ENCODE peak calls at places on chromosomes 6 and 20, in seven cellular contexts. One of them, this sample, is unnamed.

GRCh38 chr6:41449399-41450245 is 96.6 kb upstream of the FOXP4 start:
- DNase-seq in uterus: peak; percentile 71
- DNase-seq in vagina: no peak
- DNase-seq in lower leg skin: no peak
- DNase-seq in spleen: no peak
- DNase-seq in esophagus squamous epithelium: no peak
- DNase-seq in ovary: peak; percentile 63
- DNase-seq in this sample: no peak

GRCh38 chr6:89411269-89412070 is 603 bp downstream of the RRAGD start:
- DNase-seq in spleen: peak; percentile 89
- DNase-seq in esophagus squamous epithelium: no peak
- DNase-seq in lower leg skin: peak; percentile 27
- DNase-seq in uterus: peak; percentile 22
- DNase-seq in ovary: peak; percentile 26
- DNase-seq in vagina: no peak
- DNase-seq in this sample: no peak

GRCh38 chr6:79946242-79946641 is 1.1 kb downstream of the ELOVL4 start:
- DNase-seq in esophagus squamous epithelium: no peak
- DNase-seq in lower leg skin: no peak
- DNase-seq in ovary: no peak
- DNase-seq in vagina: no peak
- DNase-seq in spleen: no peak
- DNase-seq in uterus: no peak
- DNase-seq in this sample: no peak

GRCh38 chr6:128303870-128304269 is 216.5 kb downstream of the PTPRK start:
- DNase-seq in ovary: no peak
- DNase-seq in uterus: no peak
- DNase-seq in lower leg skin: no peak
- DNase-seq in spleen: no peak
- DNase-seq in esophagus squamous epithelium: no peak
- DNase-seq in vagina: no peak
- DNase-seq in this sample: no peak

GRCh38 chr6:145569140-145569539 is 166.2 kb downstream of the EPM2A start:
- DNase-seq in esophagus squamous epithelium: no peak
- DNase-seq in spleen: no peak
- DNase-seq in ovary: no peak
- DNase-seq in lower leg skin: no peak
- DNase-seq in uterus: no peak
- DNase-seq in vagina: no peak
- DNase-seq in this sample: no peak

GRCh38 chr6:158686311-158686710 is 36.5 kb downstream of the SYTL3 start:
- DNase-seq in lower leg skin: no peak
- DNase-seq in vagina: peak; percentile 42
- DNase-seq in spleen: peak; percentile 33
- DNase-seq in ovary: no peak
- DNase-seq in esophagus squamous epithelium: no peak
- DNase-seq in uterus: no peak
- DNase-seq in this sample: no peak

GRCh38 chr20:39857188-39857587 is 831.8 kb downstream of the MAFB start:
- DNase-seq in ovary: no peak
- DNase-seq in esophagus squamous epithelium: no peak
- DNase-seq in uterus: no peak
- DNase-seq in vagina: no peak
- DNase-seq in spleen: no peak
- DNase-seq in lower leg skin: no peak
- DNase-seq in this sample: no peak

GRCh38 chr6:166737231-166737630 is 110.2 kb upstream of the RPS6KA2 start:
- DNase-seq in spleen: no peak
- DNase-seq in lower leg skin: no peak
- DNase-seq in uterus: no peak
- DNase-seq in ovary: no peak
- DNase-seq in esophagus squamous epithelium: no peak
- DNase-seq in vagina: no peak
- DNase-seq in this sample: no peak

GRCh38 chr6:169939554-169940164 is 188.2 kb downstream of the ERMARD start:
- DNase-seq in spleen: peak; percentile 67
- DNase-seq in vagina: peak; percentile 42
- DNase-seq in ovary: no peak
- DNase-seq in esophagus squamous epithelium: no peak
- DNase-seq in lower leg skin: no peak
- DNase-seq in uterus: no peak
- DNase-seq in this sample: no peak

DNA sequence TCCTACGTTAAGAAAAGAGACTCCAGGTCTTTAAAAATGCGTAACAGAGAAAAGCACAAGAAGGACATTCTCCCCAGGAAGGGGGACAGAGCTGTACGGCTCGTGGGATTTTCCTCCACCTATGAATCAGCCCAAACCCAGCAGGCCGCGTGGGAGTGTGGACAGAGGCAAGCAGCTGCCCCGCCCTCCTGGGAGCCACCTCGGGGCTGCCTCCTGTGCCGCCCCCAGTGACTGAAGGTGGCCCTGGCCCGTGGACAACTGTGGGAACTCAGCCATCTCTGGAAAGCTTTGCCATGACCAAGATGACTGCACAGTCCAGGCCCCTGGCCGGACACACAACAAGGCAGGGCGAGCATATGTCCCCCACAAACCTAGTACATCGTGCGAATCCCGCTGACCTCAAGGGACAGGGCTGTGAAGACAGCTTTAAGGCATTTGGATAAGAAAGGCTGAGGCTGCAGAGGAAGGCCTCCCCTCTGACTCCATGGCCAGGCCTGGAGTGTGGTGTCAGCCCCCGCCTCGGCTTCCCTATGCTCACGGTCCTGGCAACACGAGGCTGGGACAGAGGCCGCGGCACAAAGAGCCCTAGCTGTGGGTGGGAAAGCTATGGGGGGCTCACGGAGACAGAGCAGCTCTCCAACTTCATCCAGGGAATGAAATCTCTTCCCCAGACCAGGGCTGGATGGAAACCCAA is 26.9 kb downstream of the PXDC1 start:
- DNase-seq in esophagus squamous epithelium: no peak
- DNase-seq in ovary: no peak
- DNase-seq in lower leg skin: no peak
- DNase-seq in spleen: peak; percentile 70
- DNase-seq in vagina: no peak
- DNase-seq in uterus: no peak
- DNase-seq in this sample: no peak
- TF ChIP-seq POLR2A in esophagus squamous epithelium: no peak
- TF ChIP-seq POLR2A in ovary: no peak
- TF ChIP-seq POLR2A in lower leg skin: no peak
- TF ChIP-seq POLR2A in spleen: no peak
- TF ChIP-seq POLR2A in vagina: no peak
- TF ChIP-seq POLR2A in uterus: no peak
- TF ChIP-seq POLR2A in this sample: no peak

GRCh38 chr20:50191566-50192363 is 1.1 kb downstream of the CEBPB start:
- DNase-seq in spleen: peak; percentile 93
- DNase-seq in ovary: peak; percentile 53
- DNase-seq in uterus: no peak
- DNase-seq in lower leg skin: no peak
- DNase-seq in esophagus squamous epithelium: peak; percentile 27
- DNase-seq in vagina: no peak
- DNase-seq in this sample: no peak
- TF ChIP-seq POLR2A in spleen: no peak
- TF ChIP-seq POLR2A in ovary: no peak
- TF ChIP-seq POLR2A in uterus: peak; percentile 54
- TF ChIP-seq POLR2A in lower leg skin: no peak
- TF ChIP-seq POLR2A in esophagus squamous epithelium: peak; percentile 7
- TF ChIP-seq POLR2A in vagina: no peak
- TF ChIP-seq POLR2A in this sample: peak; percentile 32

DNA sequence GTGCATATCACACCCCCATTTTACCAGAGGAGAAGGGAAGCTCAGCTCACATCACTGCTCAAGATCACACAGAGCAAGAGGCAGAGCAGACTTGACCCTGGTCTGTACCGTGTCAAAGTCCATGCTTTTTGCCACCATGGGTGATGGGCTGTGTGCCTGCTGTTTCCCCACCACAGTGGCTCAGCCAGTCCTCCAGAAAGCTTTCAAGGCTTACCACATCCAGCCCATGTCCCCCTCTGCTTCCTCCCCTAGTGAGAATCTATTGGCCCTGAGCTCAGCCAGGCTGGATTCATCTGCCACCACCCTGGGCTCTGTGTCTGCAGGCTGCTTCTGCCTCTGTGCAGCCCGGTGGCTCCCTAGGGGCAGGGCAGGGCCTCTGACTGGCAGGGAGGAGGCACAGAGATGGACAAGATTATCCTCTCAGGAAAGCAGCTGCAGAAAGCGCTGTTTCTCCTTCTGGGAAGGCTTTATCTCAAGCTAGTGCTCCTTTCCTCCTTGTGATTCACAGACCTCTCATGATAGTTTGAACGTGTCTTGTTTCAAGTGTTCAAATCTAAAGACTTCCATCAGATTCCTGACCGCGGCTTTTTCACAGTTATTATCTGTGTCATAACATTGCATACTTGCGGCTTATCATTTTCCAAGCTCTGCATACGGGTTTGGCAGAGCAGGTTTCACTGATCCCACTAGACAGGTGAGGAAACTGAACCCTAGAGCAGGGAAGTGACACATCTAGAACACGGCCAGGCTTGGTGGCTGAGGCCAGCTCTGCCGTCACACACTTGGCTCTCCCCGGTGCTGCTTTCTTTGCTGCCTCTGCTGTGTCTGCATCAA is 37.4 kb downstream of the VEGFA start:
- DNase-seq in spleen: no peak
- DNase-seq in ovary: no peak
- DNase-seq in esophagus squamous epithelium: no peak
- DNase-seq in vagina: no peak
- DNase-seq in uterus: no peak
- DNase-seq in lower leg skin: no peak
- DNase-seq in this sample: no peak
- TF ChIP-seq POLR2A in spleen: no peak
- TF ChIP-seq POLR2A in ovary: no peak
- TF ChIP-seq POLR2A in esophagus squamous epithelium: no peak
- TF ChIP-seq POLR2A in vagina: no peak
- TF ChIP-seq POLR2A in uterus: no peak
- TF ChIP-seq POLR2A in lower leg skin: no peak
- TF ChIP-seq POLR2A in this sample: no peak

GRCh38 chr6:32973144-32973854 is 4.9 kb downstream of the BRD2 start:
- DNase-seq in esophagus squamous epithelium: no peak
- DNase-seq in spleen: no peak
- DNase-seq in ovary: peak; percentile 37
- DNase-seq in lower leg skin: no peak
- DNase-seq in vagina: no peak
- DNase-seq in uterus: peak; percentile 50
- DNase-seq in this sample: no peak
- TF ChIP-seq POLR2A in esophagus squamous epithelium: no peak
- TF ChIP-seq POLR2A in spleen: no peak
- TF ChIP-seq POLR2A in ovary: peak; percentile 8
- TF ChIP-seq POLR2A in lower leg skin: no peak
- TF ChIP-seq POLR2A in vagina: no peak
- TF ChIP-seq POLR2A in uterus: no peak
- TF ChIP-seq POLR2A in this sample: no peak

GRCh38 chr20:57396212-57396611 is 5.0 kb downstream of the RBM38 start:
- DNase-seq in vagina: no peak
- DNase-seq in spleen: peak; percentile 80
- DNase-seq in esophagus squamous epithelium: no peak
- DNase-seq in ovary: no peak
- DNase-seq in lower leg skin: no peak
- DNase-seq in uterus: no peak
- DNase-seq in this sample: no peak

GRCh38 chr20:57397004-57397692 is 6.0 kb downstream of the RBM38 start:
- DNase-seq in vagina: no peak
- DNase-seq in ovary: no peak
- DNase-seq in lower leg skin: no peak
- DNase-seq in esophagus squamous epithelium: no peak
- DNase-seq in uterus: no peak
- DNase-seq in spleen: peak; percentile 80
- DNase-seq in this sample: no peak

GRCh38 chr20:57394087-57395082 is 3.2 kb downstream of the RBM38 start:
- DNase-seq in uterus: no peak
- DNase-seq in lower leg skin: no peak
- DNase-seq in spleen: peak; percentile 78
- DNase-seq in ovary: no peak
- DNase-seq in esophagus squamous epithelium: no peak
- DNase-seq in vagina: no peak
- DNase-seq in this sample: no peak

GRCh38 chr20:57396638-57397003 is 5.4 kb downstream of the RBM38 start:
- DNase-seq in esophagus squamous epithelium: no peak
- DNase-seq in lower leg skin: no peak
- DNase-seq in spleen: no peak
- DNase-seq in vagina: no peak
- DNase-seq in ovary: no peak
- DNase-seq in uterus: no peak
- DNase-seq in this sample: no peak

GRCh38 chr20:57395111-57395959 is 4.1 kb downstream of the RBM38 start:
- DNase-seq in ovary: peak; percentile 64
- DNase-seq in lower leg skin: no peak
- DNase-seq in spleen: peak; percentile 89
- DNase-seq in uterus: peak; percentile 68
- DNase-seq in vagina: no peak
- DNase-seq in esophagus squamous epithelium: no peak
- DNase-seq in this sample: no peak
- TF ChIP-seq POLR2A in ovary: no peak
- TF ChIP-seq POLR2A in lower leg skin: no peak
- TF ChIP-seq POLR2A in spleen: no peak
- TF ChIP-seq POLR2A in uterus: peak; percentile 23
- TF ChIP-seq POLR2A in vagina: no peak
- TF ChIP-seq POLR2A in esophagus squamous epithelium: no peak
- TF ChIP-seq POLR2A in this sample: no peak

GRCh38 chr6:85449818-85450577 is at the start of gene NT5E:
- DNase-seq in ovary: peak; percentile 78
- DNase-seq in uterus: peak; percentile 74
- DNase-seq in spleen: peak; percentile 91
- DNase-seq in esophagus squamous epithelium: no peak
- DNase-seq in vagina: no peak
- DNase-seq in lower leg skin: peak; percentile 41
- DNase-seq in this sample: peak; percentile 44
- TF ChIP-seq POLR2A in ovary: peak; percentile 53
- TF ChIP-seq POLR2A in uterus: peak; percentile 73
- TF ChIP-seq POLR2A in spleen: no peak
- TF ChIP-seq POLR2A in esophagus squamous epithelium: no peak
- TF ChIP-seq POLR2A in vagina: no peak
- TF ChIP-seq POLR2A in lower leg skin: no peak
- TF ChIP-seq POLR2A in this sample: peak; percentile 59

DNA sequence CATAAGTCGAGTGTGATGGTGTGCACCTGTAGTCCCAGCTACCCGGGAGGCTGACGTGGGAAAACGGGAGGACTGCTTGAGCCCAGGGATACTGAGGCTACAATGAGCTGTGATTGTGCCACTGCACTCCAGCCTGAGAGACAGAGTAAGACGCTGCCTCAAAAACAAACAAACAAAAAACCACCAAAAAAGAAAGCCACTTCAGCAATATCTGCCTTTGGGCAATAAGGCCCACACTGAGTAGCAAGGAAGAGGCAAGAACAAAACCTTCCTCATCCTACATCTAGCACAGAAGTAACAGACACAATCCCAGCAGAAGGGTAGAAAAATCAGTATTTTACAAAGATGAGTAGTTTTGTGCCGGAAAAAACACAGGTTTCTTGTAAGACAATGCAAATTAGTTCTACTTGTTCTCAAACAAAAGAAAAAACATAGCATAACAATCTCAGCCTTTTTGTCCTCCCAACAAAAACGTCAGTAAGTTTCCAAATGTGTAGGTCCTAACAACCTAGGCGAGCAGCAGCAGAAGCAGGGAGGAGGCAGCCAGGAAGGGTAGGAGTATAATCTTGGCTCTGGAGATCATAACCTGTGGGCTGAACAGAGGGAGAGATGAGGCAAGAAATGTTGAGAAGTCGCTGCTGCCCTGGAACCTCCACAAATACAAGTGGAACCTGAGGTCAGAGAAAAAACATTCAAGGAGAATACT is 5.7 kb downstream of the PPP1R10 start:
- DNase-seq in vagina: no peak
- DNase-seq in esophagus squamous epithelium: no peak
- DNase-seq in spleen: no peak
- DNase-seq in uterus: no peak
- DNase-seq in lower leg skin: no peak
- DNase-seq in ovary: no peak
- DNase-seq in this sample: no peak
- TF ChIP-seq POLR2A in vagina: no peak
- TF ChIP-seq POLR2A in esophagus squamous epithelium: no peak
- TF ChIP-seq POLR2A in spleen: no peak
- TF ChIP-seq POLR2A in uterus: no peak
- TF ChIP-seq POLR2A in lower leg skin: no peak
- TF ChIP-seq POLR2A in ovary: no peak
- TF ChIP-seq POLR2A in this sample: no peak

This sample was measured in H54.